ENCODE peak calls at places on chromosomes 2 and 18, in nine cellular contexts. Q is brain microvascular endothelial cell, A is astrocyte, W is fibroblast of lung, N is fibroblast of mammary gland, V is heart right ventricle, X is bronchial epithelial cell, L is ascending aorta, D is foreskin fibroblast. M is an unnamed sample.

GRCh38 chr2:177405029-177405692 is 12.6 kb downstream of the AGPS start:
- DNase-seq in X (no peak), V (no peak), L (no peak), N (no peak), W (no peak), D (no peak), A (no peak), Q (no peak), M (no peak)

GRCh38 chr2:231364961-231365810 is 30.3 kb upstream of the B3GNT7 start:
- DNase-seq in L (no peak), X (peak), D (peak), N (peak), V (no peak), W (peak), A (peak), Q (peak), M (peak)

GRCh38 chr2:68435605-68436004 is 31.5 kb downstream of the FBXO48 start:
- DNase-seq in N (no peak), L (no peak), X (no peak), D (peak), A (peak), W (peak), Q (no peak), V (no peak), M (no peak)

GRCh38 chr2:198134287-198134955 is 330.0 kb downstream of the PLCL1 start:
- DNase-seq in N (peak), W (peak), L (no peak), D (no peak), V (no peak), Q (no peak), X (no peak), A (no peak), M (no peak)

GRCh38 chr2:129885735-129886134 is 93.7 kb upstream of the RAB6C start:
- DNase-seq in D (no peak), Q (no peak), V (no peak), N (no peak), A (no peak), L (no peak), X (no peak), W (no peak), M (no peak)

GRCh38 chr2:72182547-72183460 is 35.1 kb upstream of the CYP26B1 start:
- DNase-seq in V (peak), X (no peak), Q (no peak), N (peak), L (no peak), W (no peak), D (no peak), A (no peak), M (no peak)

GRCh38 chr2:8572712-8573233 is 109.1 kb upstream of the ID2 start:
- DNase-seq in L (no peak), W (no peak), Q (no peak), V (no peak), A (no peak), D (no peak), X (no peak), N (no peak), M (no peak)

GRCh38 chr2:37698931-37699481 is 27.6 kb upstream of the CDC42EP3 start:
- DNase-seq in D (no peak), Q (peak), V (no peak), W (peak), L (no peak), X (no peak), N (peak), A (peak), M (no peak)

GRCh38 chr2:231545105-231545902 is 15.1 kb upstream of the NMUR1 start:
- DNase-seq in X (no peak), W (peak), A (peak), Q (peak), V (peak), N (peak), L (no peak), D (no peak), M (no peak)

GRCh38 chr18:58338961-58339722 is 289.7 kb downstream of the ALPK2 start:
- DNase-seq in L (no peak), X (peak), A (peak), D (no peak), N (peak), Q (no peak), W (peak), V (no peak), M (no peak)

GRCh38 chr2:40318931-40319330 is 133.0 kb downstream of the SLC8A1 start:
- DNase-seq in N (no peak), X (no peak), V (no peak), L (no peak), Q (no peak), D (no peak), W (no peak), A (no peak), M (no peak)

GRCh38 chr2:28643911-28644334 is 107.7 kb upstream of the PPP1CB start:
- DNase-seq in L (no peak), X (peak), Q (no peak), D (peak), A (peak), V (no peak), N (peak), W (peak), M (no peak)

GRCh38 chr2:145692971-145693478 is 1173.1 kb upstream of the ZEB2 start:
- DNase-seq in L (no peak), W (peak), X (peak), A (peak), Q (peak), D (peak), V (no peak), N (peak), M (no peak)

GRCh38 chr2:230940476-230940815 is 15.4 kb upstream of the GPR55 start:
- DNase-seq in N (no peak), V (no peak), D (no peak), W (no peak), X (no peak), Q (no peak), A (no peak), L (no peak), M (no peak)

GRCh38 chr2:62293490-62294212 is 97.7 kb downstream of the B3GNT2 start:
- DNase-seq in W (peak), D (no peak), X (peak), Q (no peak), V (peak), N (peak), A (peak), L (no peak), M (peak)

GRCh38 chr18:10927980-10928605 is 221.3 kb downstream of the PIEZO2 start:
- DNase-seq in A (peak), N (peak), L (no peak), Q (no peak), D (no peak), W (peak), X (no peak), V (no peak), M (no peak)

GRCh38 chr2:3293221-3293620 is 84.4 kb downstream of the EIPR1 start:
- DNase-seq in V (no peak), X (no peak), D (no peak), L (no peak), W (no peak), N (no peak), A (no peak), Q (no peak), M (no peak)

GRCh38 chr2:101850450-101850849 is 141.3 kb upstream of the IL1R2 start:
- DNase-seq in W (no peak), D (no peak), X (peak), N (no peak), V (no peak), Q (no peak), A (no peak), L (no peak), M (no peak)

GRCh38 chr2:132632000-132632649 is 37.9 kb downstream of the LYPD1 start:
- DNase-seq in X (no peak), V (no peak), Q (no peak), D (no peak), A (peak), W (peak), L (no peak), N (peak), M (no peak)

DNA sequence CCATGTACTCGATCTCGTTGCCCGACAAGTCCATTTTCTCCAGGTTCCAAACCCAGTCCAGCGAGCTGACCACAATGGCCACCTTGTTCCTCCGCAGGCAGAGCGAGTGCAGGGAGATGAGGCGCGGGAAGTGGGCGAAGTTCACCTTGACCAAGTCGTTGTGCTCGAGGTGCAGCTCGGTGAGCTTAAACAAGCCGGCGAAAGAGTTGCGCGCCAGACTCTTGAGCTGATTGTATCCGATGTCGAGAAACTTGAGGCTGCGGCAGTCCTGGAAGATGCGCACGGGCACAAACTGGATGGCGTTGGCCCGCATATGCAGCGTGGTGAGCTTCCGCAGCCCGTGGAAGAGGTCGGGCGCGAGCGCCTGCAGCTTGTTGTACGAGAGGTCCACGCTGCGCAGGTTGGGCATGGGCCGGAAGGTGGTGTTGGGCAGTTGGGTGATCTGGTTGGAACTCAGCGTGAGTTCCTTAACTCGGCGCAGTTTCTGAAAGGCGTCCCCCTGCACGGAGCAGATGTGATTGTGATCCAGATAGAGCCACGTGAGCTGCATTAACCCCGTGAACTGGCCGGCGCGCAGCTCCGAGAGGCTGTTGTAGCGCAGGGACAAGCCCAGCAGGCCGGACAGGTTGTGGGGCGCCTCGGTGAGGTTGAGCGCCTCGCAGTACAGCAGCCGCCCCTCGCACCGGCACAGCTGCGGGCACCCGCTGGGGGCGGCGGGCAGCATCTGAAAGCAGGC is 1.4 kb downstream of the LRRTM1 start:
- DNase-seq in Q (no peak), L (no peak), N (peak), W (peak), X (no peak), V (no peak), A (no peak), D (no peak), M (no peak)
- H3K4me3 ChIP-seq in Q (no peak), L (no peak), N (no peak), W (no peak), X (no peak), V (peak), A (no peak), D (no peak), M (no peak)

GRCh38 chr18:3590096-3590655 is 140.2 kb downstream of the TGIF1 start:
- DNase-seq in V (no peak), A (no peak), Q (no peak), N (no peak), L (no peak), W (no peak), D (no peak), X (peak), M (no peak)

GRCh38 chr18:3593381-3593903 is 143.5 kb downstream of the TGIF1 start:
- DNase-seq in D (no peak), A (peak), N (peak), X (peak), Q (peak), W (peak), L (no peak), V (no peak), M (no peak)

GRCh38 chr18:3594760-3595241 is 144.8 kb downstream of the TGIF1 start:
- DNase-seq in N (no peak), Q (peak), A (peak), W (peak), V (no peak), X (peak), D (no peak), L (no peak), M (no peak)

GRCh38 chr18:3593904-3594759 is 144.2 kb downstream of the TGIF1 start:
- DNase-seq in V (peak), L (peak), X (peak), A (peak), W (peak), N (peak), D (peak), Q (peak), M (peak)

DNA sequence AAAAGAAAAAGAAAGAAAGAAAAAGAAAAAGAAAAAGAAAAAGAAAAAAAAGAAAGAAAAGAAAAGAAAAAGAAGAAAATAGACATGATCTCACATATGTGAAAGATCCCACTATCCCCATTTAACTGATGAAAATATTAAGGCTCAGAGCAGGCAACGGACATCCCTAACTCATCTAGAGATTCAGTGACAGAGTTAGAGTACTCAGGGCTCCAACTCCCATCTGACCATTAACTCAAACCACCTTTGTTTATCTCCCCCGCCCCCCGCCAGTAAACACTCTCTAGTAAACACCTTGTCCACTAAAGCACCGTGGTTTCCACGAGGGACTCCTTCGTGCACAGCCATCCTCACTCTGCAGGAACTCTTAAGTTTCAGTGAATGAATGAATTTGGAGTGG is 142.9 kb downstream of the TGIF1 start:
- DNase-seq in W (no peak), Q (no peak), D (no peak), X (no peak), L (no peak), V (no peak), N (no peak), A (no peak), M (no peak)
- TF ChIP-seq CTCF in W (no peak), Q (no peak), D (no peak), X (no peak), L (no peak), V (no peak), N (no peak), A (no peak), M (no peak)

GRCh38 chr18:79792096-79792987 is 5.4 kb upstream of the KCNG2 start:
- DNase-seq in L (no peak), D (no peak), W (no peak), X (no peak), V (no peak), A (no peak), N (no peak), Q (no peak), M (no peak)
- H3K4me3 ChIP-seq in L (no peak), D (no peak), W (peak), X (no peak), V (no peak), A (peak), N (no peak), Q (no peak), M (no peak)

DNA sequence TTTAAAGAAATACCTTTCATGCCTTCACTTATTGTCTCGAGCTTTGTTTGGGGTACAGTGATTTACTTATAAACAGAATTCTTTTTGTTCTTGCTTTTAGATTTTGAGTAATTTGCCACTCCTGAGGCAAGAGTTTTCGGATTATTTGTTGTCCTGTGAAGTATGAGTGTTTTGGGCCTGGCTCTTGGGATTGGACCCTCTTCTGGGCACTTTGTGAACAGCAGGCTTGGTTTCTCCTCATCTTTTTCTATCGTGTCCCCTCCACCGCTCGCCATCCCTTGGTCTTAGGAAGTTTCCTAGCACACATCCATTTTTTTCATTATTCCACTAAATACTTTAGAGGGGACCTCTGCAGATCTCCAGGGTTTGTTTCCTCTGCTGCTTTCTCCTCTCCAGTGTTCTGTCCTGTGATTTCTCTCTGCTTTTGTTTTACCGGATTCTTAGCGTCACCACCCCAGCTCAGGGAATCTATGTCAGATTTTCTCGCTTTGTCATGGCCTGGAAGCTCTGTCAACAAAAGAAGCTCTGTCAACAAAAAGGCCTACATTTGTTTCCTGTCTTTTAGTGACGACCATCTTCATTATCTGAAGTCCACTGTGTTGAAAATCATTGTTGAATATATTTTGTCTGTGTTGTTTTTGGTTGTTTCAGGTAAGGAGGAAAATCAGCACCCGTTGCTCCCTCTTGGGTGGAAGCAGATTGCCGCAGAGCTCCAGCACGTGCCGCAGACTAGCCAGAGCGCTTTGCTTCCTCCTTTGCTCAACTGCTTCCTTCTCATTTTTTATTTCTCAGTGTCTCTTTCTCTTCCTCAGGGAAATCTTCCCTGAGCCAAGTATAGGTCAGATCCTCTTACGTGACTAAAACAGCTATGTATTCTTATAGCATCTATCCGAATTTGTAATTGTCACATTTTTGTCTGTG is 27.8 kb downstream of the ANKRD62 start:
- DNase-seq in W (no peak), V (no peak), Q (peak), X (no peak), N (peak), D (no peak), L (no peak), A (no peak), M (no peak)
- TF ChIP-seq CTCF in W (peak), V (no peak), Q (peak), X (peak), N (peak), D (peak), L (no peak), A (peak), M (no peak)

DNA sequence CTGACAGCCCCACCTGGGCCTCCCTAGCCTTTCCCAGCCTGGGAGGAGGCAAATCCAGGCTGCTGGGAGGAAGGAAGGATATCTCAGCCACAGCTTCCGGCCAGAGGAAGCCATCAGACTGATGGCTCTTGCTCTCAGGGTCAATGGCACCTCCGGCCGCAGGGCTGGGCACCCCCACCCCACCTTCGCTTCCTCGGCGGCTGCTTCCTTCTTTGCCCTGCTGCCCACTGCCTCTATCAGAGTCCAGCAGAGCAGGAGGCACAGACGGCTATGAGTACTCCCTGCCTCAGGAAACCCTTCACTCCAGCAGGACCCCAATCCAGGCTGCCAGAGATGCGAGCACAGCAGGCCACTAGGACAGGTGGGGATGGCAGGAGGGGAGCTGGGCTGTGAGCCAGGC is 3.3 kb downstream of the SEMA4C start:
- DNase-seq in W (no peak), A (no peak), V (no peak), X (no peak), Q (no peak), N (no peak), D (no peak), L (no peak), M (no peak)
- H3K4me3 ChIP-seq in W (no peak), A (no peak), V (peak), X (no peak), Q (peak), N (no peak), D (no peak), L (peak), M (no peak)

GRCh38 chr2:110116033-110116710 is 550 bp upstream of the MALL start:
- DNase-seq in D (peak), L (no peak), W (peak), A (peak), X (peak), V (no peak), Q (peak), N (peak), M (peak)
- TF ChIP-seq CTCF in D (peak), L (peak), W (peak), A (peak), X (peak), V (peak), Q (peak), N (peak), M (peak)

GRCh38 chr2:12719400-12720104 is 2.8 kb downstream of the TRIB2 start:
- DNase-seq in X (peak), L (no peak), W (peak), D (peak), Q (no peak), A (peak), N (peak), V (no peak), M (no peak)

GRCh38 chr2:12718662-12719399 is 2.1 kb downstream of the TRIB2 start:
- DNase-seq in A (no peak), Q (no peak), D (no peak), X (no peak), W (peak), N (no peak), V (no peak), L (no peak), M (no peak)

GRCh38 chr2:12721571-12722444 is 5.1 kb downstream of the TRIB2 start:
- DNase-seq in N (peak), Q (peak), V (no peak), D (no peak), A (peak), X (peak), L (no peak), W (peak), M (no peak)

GRCh38 chr2:12720752-12721151 is 4.0 kb downstream of the TRIB2 start:
- DNase-seq in V (no peak), W (peak), A (no peak), X (no peak), D (no peak), N (no peak), L (no peak), Q (no peak), M (no peak)

GRCh38 chr2:12720181-12720580 is 3.4 kb downstream of the TRIB2 start:
- DNase-seq in V (no peak), D (no peak), N (peak), Q (no peak), X (no peak), L (no peak), W (peak), A (no peak), M (no peak)
- H3K4me3 ChIP-seq in V (peak), D (peak), N (peak), Q (peak), X (no peak), L (peak), W (peak), A (peak), M (no peak)

DNA sequence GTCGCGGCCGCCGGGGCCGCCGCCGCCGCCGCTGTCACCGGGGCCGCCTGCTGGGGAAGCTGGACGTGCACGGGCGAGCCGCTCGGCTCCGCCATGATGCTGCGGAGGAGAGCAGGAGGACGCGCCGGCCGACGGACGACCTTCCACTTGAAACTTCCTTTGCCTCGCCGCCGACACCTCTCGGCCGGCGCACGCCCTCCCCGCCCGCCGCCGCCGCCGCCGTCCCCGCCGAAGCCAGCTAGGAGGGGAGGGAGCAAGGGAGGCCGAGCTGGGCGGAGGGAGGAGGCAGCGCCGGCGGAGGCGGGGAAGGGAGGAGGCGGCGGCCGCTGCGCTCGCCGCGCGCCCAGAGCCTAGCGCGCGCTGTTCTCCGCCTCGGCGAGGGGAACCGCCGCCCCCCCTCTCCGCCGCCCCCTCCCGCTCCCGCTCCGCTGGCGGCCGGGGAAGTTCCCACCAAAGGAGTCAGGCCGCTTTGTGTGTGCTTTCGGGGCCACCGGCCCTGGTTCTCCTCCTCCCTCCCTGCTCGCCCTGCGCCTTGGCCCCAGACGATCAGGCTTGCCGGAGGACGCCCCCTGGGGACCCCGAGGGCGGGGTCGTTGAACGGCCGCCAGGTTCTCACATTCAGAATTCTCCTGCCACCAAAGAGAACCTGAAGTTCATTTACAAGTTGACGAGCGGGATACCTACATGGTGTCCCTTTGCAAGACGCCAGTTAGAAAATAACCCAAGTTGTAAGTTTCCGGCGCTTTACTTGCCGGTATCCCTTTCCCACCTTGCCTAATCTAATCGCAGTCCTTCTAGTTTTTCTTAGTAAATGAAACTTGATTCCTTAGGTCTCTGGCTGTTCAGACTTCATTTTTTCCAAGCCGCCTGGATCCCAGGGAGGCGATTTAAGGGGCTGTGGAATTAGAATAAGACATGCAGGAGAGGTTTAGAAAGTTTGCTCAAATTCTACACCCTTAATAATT is at the start of gene STK39:
- DNase-seq in L (no peak), W (peak), A (peak), Q (peak), X (peak), D (peak), V (peak), N (peak), M (no peak)
- TF ChIP-seq CTCF in L (no peak), W (no peak), A (no peak), Q (peak), X (no peak), D (no peak), V (peak), N (no peak), M (no peak)

M was measured in LNCaP clone FGC.